ENCODE peak calls at places on chromosomes 6 and 20, in ten cellular contexts. V is GM13976; E is activated T-cell treated with anti-CD3 and anti-CD28 coated beads, Interleukin-2, amount 50 U/mL, for 24 hours; N is Daoy; H is activated CD8-positive, alpha-beta memory T cell treated with anti-CD3 and anti-CD28 coated beads, Interleukin-2, amount 50 U/mL, for 4 hours; J is head of caudate nucleus; X is NCI-H1694; R is heart right ventricle; M is T-helper 1 cell; A is right lobe of liver. T is an unnamed sample.
A peak's percentile ranks its signal among the peaks of the same experiment; 100 is the strongest.

GRCh38 chr6:140586426-140587061 is 1212.1 kb upstream of the CITED2 start:
- DNase-seq in N (no peak), V (peak; percentile 8), X (no peak), M (no peak), J (no peak), R (no peak), E (no peak), H (no peak), A (no peak), T (no peak)

GRCh38 chr6:148200302-148200701 is 142.3 kb upstream of the SASH1 start:
- DNase-seq in J (peak; percentile 56), M (no peak), A (no peak), R (peak; percentile 27), E (no peak), X (no peak), V (no peak), N (no peak), H (no peak), T (no peak)

GRCh38 chr20:64083380-64084208 is 604 bp downstream of the LKAAEAR1 start:
- DNase-seq in V (peak; percentile 86), H (peak; percentile 71), N (peak; percentile 87), J (peak; percentile 78), M (peak; percentile 63), E (peak; percentile 84), X (peak; percentile 38), R (peak; percentile 77), A (peak; percentile 84), T (peak; percentile 56)

GRCh38 chr6:36979343-36979742 is 6.7 kb downstream of the MTCH1 start:
- DNase-seq in H (no peak), A (peak; percentile 49), X (peak; percentile 59), R (no peak), V (peak; percentile 62), N (no peak), M (no peak), J (peak; percentile 80), E (no peak), T (no peak)

GRCh38 chr6:149176971-149177667 is 140.4 kb upstream of the TAB2 start:
- DNase-seq in N (no peak), X (no peak), E (no peak), A (peak; percentile 39), R (no peak), V (no peak), J (no peak), H (no peak), M (no peak), T (no peak)

GRCh38 chr6:28769626-28770402 is 154.0 kb downstream of the TRIM27 start:
- DNase-seq in J (no peak), H (no peak), A (no peak), R (no peak), N (peak; percentile 91), M (no peak), E (no peak), V (no peak), X (no peak), T (no peak)

GRCh38 chr6:57072108-57072507 is 17.9 kb upstream of the ZNF451 start:
- DNase-seq in H (no peak), A (no peak), V (no peak), E (no peak), X (no peak), J (no peak), M (no peak), R (no peak), N (no peak), T (no peak)

GRCh38 chr6:159095561-159096095 is 50.8 kb upstream of the TAGAP start:
- DNase-seq in R (no peak), V (no peak), A (no peak), E (no peak), M (no peak), J (no peak), N (no peak), H (no peak), X (no peak), T (no peak)

GRCh38 chr6:36666726-36667591 is 11.6 kb upstream of the CDKN1A start:
- DNase-seq in M (no peak), R (peak; percentile 72), H (no peak), A (peak; percentile 82), J (peak; percentile 72), N (peak; percentile 89), V (peak; percentile 76), E (no peak), X (peak; percentile 41), T (no peak)

GRCh38 chr6:52909531-52909930 is at the start of gene GSTA3:
- DNase-seq in R (no peak), J (no peak), N (no peak), V (no peak), A (no peak), X (no peak), E (no peak), M (no peak), H (no peak), T (no peak)

GRCh38 chr6:116388924-116389323 is 18.2 kb downstream of the DSE start:
- DNase-seq in V (no peak), J (no peak), R (no peak), N (no peak), A (no peak), H (no peak), M (no peak), E (no peak), X (no peak), T (no peak)

GRCh38 chr6:67757465-67758033 is 877.5 kb upstream of the ADGRB3 start:
- DNase-seq in X (no peak), M (no peak), H (no peak), A (peak; percentile 3), R (no peak), E (no peak), N (no peak), V (no peak), J (no peak), T (no peak)

GRCh38 chr6:1872649-1873131 is 263.0 kb downstream of the FOXC1 start:
- DNase-seq in H (no peak), M (no peak), E (no peak), J (no peak), V (no peak), X (peak; percentile 91), N (peak; percentile 57), A (no peak), R (no peak), T (no peak)

GRCh38 chr6:37972994-37973757 is 153.6 kb downstream of the ZFAND3 start:
- DNase-seq in V (no peak), A (no peak), R (no peak), N (no peak), J (no peak), X (no peak), M (no peak), H (no peak), E (no peak), T (no peak)

GRCh38 chr6:15872252-15873103 is 209.7 kb upstream of the DTNBP1 start:
- DNase-seq in X (no peak), J (no peak), V (no peak), H (no peak), A (no peak), E (no peak), M (no peak), R (no peak), N (no peak), T (no peak)

GRCh38 chr6:154446984-154447383 is 63.5 kb downstream of the CNKSR3 start:
- DNase-seq in J (no peak), X (no peak), N (no peak), A (no peak), E (no peak), M (no peak), R (no peak), H (no peak), V (no peak), T (no peak)

GRCh38 chr20:34604980-34605788 is 46.7 kb downstream of the MAP1LC3A start:
- DNase-seq in M (no peak), J (no peak), A (no peak), V (no peak), E (no peak), X (peak; percentile 69), H (no peak), N (no peak), R (no peak), T (no peak)

GRCh38 chr20:32595143-32595542 is 10.0 kb upstream of the NOL4L start:
- DNase-seq in A (no peak), J (no peak), M (no peak), N (no peak), H (no peak), E (no peak), X (no peak), V (no peak), R (no peak), T (no peak)

GRCh38 chr6:141580988-141581387 is 551.7 kb upstream of the GJE1 start:
- DNase-seq in M (no peak), X (no peak), R (no peak), E (no peak), V (no peak), H (no peak), J (no peak), N (peak; percentile 47), A (no peak), T (no peak)

GRCh38 chr6:32153252-32153834 is 598 bp upstream of the PPT2 start:
- DNase-seq in R (peak; percentile 43), E (no peak), N (peak; percentile 76), H (peak; percentile 20), X (no peak), V (no peak), M (no peak), J (peak; percentile 42), A (no peak), T (no peak)

GRCh38 chr20:2228926-2229325 is 66.9 kb upstream of the TGM3 start:
- DNase-seq in X (no peak), M (no peak), R (no peak), N (no peak), E (no peak), H (no peak), V (no peak), J (no peak), A (no peak), T (no peak)

GRCh38 chr6:160430741-160431140 is 82.6 kb downstream of the SLC22A3 start:
- DNase-seq in J (no peak), H (no peak), M (no peak), X (no peak), E (no peak), V (no peak), N (no peak), A (no peak), R (no peak), T (no peak)

GRCh38 chr6:140225587-140226438 is 851.4 kb upstream of the CITED2 start:
- DNase-seq in N (no peak), R (no peak), J (no peak), V (no peak), A (no peak), X (no peak), M (no peak), E (no peak), H (no peak), T (no peak)

GRCh38 chr6:129617986-129618385 is 92.0 kb downstream of the ARHGAP18 start:
- DNase-seq in N (no peak), H (no peak), J (no peak), A (no peak), R (no peak), V (no peak), X (no peak), M (no peak), E (no peak), T (no peak)

GRCh38 chr6:13614126-13614925 is 809 bp upstream of the NOL7 start:
- DNase-seq in J (no peak), A (peak; percentile 69), M (peak; percentile 30), V (no peak), R (peak; percentile 54), H (no peak), E (peak; percentile 55), X (peak; percentile 29), N (peak; percentile 73), T (no peak)

GRCh38 chr6:136641873-136642465 is 91.7 kb upstream of the MAP7 start:
- DNase-seq in H (no peak), V (no peak), X (no peak), E (no peak), N (no peak), M (no peak), R (no peak), A (no peak), J (no peak), T (no peak)

GRCh38 chr20:5720696-5721095 is 29.5 kb upstream of the SHLD1 start:
- DNase-seq in A (no peak), X (no peak), N (no peak), R (no peak), E (no peak), J (no peak), H (no peak), M (no peak), V (no peak), T (no peak)

T was measured in T-helper 9 cell.